ENCODE peak calls at places on chromosome 3, in seven cellular contexts. W, N, E, A, P, X and Y are unnamed samples. For H3K4me1, the result is how much of the 10 kb centered on the place peaks cover.

GRCh38 chr3:72034956-72035355 is 250.0 kb upstream of the PROK2 start:
- DNase-seq in W (no peak), P (no peak), A (no peak), E (no peak), N (no peak), X (no peak), Y (no peak)

GRCh38 chr3:12235691-12236090 is 53.2 kb upstream of the PPARG start:
- DNase-seq in E (no peak), N (no peak), P (no peak), X (no peak), A (no peak), W (no peak), Y (no peak)

GRCh38 chr3:102195198-102195948 is 239.4 kb upstream of the ZPLD1 start:
- DNase-seq in P (no peak), N (no peak), E (no peak), W (peak), X (peak), A (no peak), Y (peak)

GRCh38 chr3:32872487-32873382 is 54.9 kb downstream of the TRIM71 start:
- DNase-seq in E (no peak), W (no peak), P (no peak), X (peak), A (peak), N (no peak), Y (peak)

GRCh38 chr3:117238805-117239204 is 529.2 kb downstream of the TUSC7 start:
- DNase-seq in W (no peak), P (no peak), A (no peak), X (no peak), N (no peak), E (no peak), Y (no peak)

GRCh38 chr3:169145551-169145950 is 518.0 kb downstream of the MECOM start:
- DNase-seq in E (no peak), P (no peak), N (peak), X (no peak), W (no peak), A (no peak), Y (no peak)

GRCh38 chr3:149170672-149171071 is 41.2 kb downstream of the HPS3 start:
- DNase-seq in N (no peak), P (no peak), W (no peak), E (no peak), X (no peak), A (no peak), Y (no peak)

GRCh38 chr3:4898454-4899313 is 80.6 kb upstream of the BHLHE40 start:
- DNase-seq in E (no peak), X (no peak), W (no peak), P (no peak), A (no peak), N (no peak), Y (no peak)

GRCh38 chr3:29922990-29923746 is 642.3 kb downstream of the RBMS3 start:
- DNase-seq in X (no peak), A (no peak), P (no peak), W (peak), E (no peak), N (peak), Y (no peak)

GRCh38 chr3:193827039-193827669 is 234.1 kb downstream of the OPA1 start:
- DNase-seq in P (peak), X (no peak), E (no peak), A (no peak), W (no peak), N (no peak), Y (no peak)

GRCh38 chr3:193812791-193813505 is 219.9 kb downstream of the OPA1 start:
- DNase-seq in A (no peak), W (no peak), P (peak), X (no peak), E (no peak), N (no peak), Y (no peak)

GRCh38 chr3:12816521-12817340 is 20.3 kb downstream of the CAND2 start:
- DNase-seq in E (no peak), P (no peak), X (no peak), N (no peak), A (no peak), W (no peak), Y (no peak)

GRCh38 chr3:172522871-172523818 is at the start of gene TNFSF10:
- DNase-seq in X (peak), E (peak), N (peak), P (no peak), A (peak), W (no peak), Y (peak)

GRCh38 chr3:9687514-9687913 is 16.1 kb upstream of the CPNE9 start:
- DNase-seq in E (no peak), A (no peak), X (no peak), W (no peak), P (no peak), N (no peak), Y (no peak)

GRCh38 chr3:36792342-36792741 is 28.0 kb upstream of the DCLK3 start:
- DNase-seq in P (peak), E (no peak), A (no peak), N (peak), X (no peak), W (peak), Y (no peak)

GRCh38 chr3:160968731-160969130 is 136.4 kb downstream of the B3GALNT1 start:
- DNase-seq in E (no peak), A (no peak), W (no peak), P (no peak), N (no peak), X (no peak), Y (no peak)

GRCh38 chr3:183131186-183131585 is 31.3 kb downstream of the LAMP3 start:
- DNase-seq in W (no peak), P (no peak), X (no peak), N (no peak), E (no peak), A (no peak), Y (peak)

GRCh38 chr3:184332370-184333090 is 4.9 kb upstream of the FAM131A start:
- DNase-seq in E (no peak), P (no peak), A (no peak), N (peak), X (no peak), W (no peak), Y (no peak)

GRCh38 chr3:183579967-183580720 is 24.6 kb upstream of the KLHL6 start:
- DNase-seq in E (no peak), A (peak), X (peak), P (no peak), N (peak), W (no peak), Y (no peak)

GRCh38 chr3:13332740-13333139 is 87.4 kb downstream of the NUP210 start:
- DNase-seq in A (no peak), E (no peak), P (no peak), N (no peak), W (no peak), X (peak), Y (no peak)

GRCh38 chr3:181711325-181712135 is at the start of gene SOX2:
- DNase-seq in A (peak), P (peak), X (peak), N (peak), E (no peak), W (peak), Y (peak)

GRCh38 chr3:43691120-43692002 is 623 bp downstream of the ABHD5 start:
- DNase-seq in P (peak), N (peak), W (peak), A (peak), X (peak), E (peak), Y (peak)

GRCh38 chr3:48684480-48685143 is 1.1 kb downstream of the NCKIPSD start:
- DNase-seq in E (no peak), A (peak), P (no peak), W (no peak), X (no peak), N (no peak), Y (no peak)

GRCh38 chr3:159839561-159840379 is 148.9 kb upstream of the IL12A start:
- DNase-seq in W (no peak), P (no peak), E (no peak), N (no peak), A (no peak), X (no peak), Y (no peak)

GRCh38 chr3:29226709-29227108 is 54.2 kb upstream of the RBMS3 start:
- DNase-seq in E (no peak), W (no peak), X (no peak), A (no peak), N (peak), P (no peak), Y (no peak)

GRCh38 chr3:27360113-27361078 is 8.8 kb downstream of the NEK10 start:
- DNase-seq in P (no peak), W (peak), X (peak), N (peak), A (no peak), E (peak), Y (no peak)

GRCh38 chr3:185280572-185281365 is 26.9 kb upstream of the EHHADH start:
- DNase-seq in W (peak), X (no peak), E (no peak), A (no peak), P (peak), N (peak), Y (no peak)

GRCh38 chr3:99866167-99866810 is 48.6 kb downstream of the CMSS1 start:
- DNase-seq in A (no peak), N (no peak), X (no peak), W (no peak), P (no peak), E (no peak), Y (no peak)

GRCh38 chr3:62374375-62374876 is 1.1 kb upstream of the FEZF2 start:
- DNase-seq in X (no peak), N (no peak), A (no peak), W (no peak), P (no peak), E (no peak), Y (no peak)

GRCh38 chr3:14650193-14650592 is 1.4 kb upstream of the CCDC174 start:
- DNase-seq in E (no peak), P (no peak), W (no peak), A (no peak), N (no peak), X (no peak), Y (no peak)

GRCh38 chr3:126033051-126033745 is 50.7 kb downstream of the SLC41A3 start:
- DNase-seq in P (no peak), X (no peak), E (no peak), W (no peak), A (no peak), N (no peak), Y (no peak)

GRCh38 chr3:187368251-187368733 is at the start of gene RTP4:
- DNase-seq in E (no peak), W (no peak), P (no peak), N (peak), X (peak), A (peak), Y (no peak)

GRCh38 chr3:103048371-103048722 is 613.5 kb downstream of the ZPLD1 start:
- DNase-seq in P (peak), X (no peak), A (no peak), E (no peak), N (no peak), W (no peak), Y (no peak)

DNA sequence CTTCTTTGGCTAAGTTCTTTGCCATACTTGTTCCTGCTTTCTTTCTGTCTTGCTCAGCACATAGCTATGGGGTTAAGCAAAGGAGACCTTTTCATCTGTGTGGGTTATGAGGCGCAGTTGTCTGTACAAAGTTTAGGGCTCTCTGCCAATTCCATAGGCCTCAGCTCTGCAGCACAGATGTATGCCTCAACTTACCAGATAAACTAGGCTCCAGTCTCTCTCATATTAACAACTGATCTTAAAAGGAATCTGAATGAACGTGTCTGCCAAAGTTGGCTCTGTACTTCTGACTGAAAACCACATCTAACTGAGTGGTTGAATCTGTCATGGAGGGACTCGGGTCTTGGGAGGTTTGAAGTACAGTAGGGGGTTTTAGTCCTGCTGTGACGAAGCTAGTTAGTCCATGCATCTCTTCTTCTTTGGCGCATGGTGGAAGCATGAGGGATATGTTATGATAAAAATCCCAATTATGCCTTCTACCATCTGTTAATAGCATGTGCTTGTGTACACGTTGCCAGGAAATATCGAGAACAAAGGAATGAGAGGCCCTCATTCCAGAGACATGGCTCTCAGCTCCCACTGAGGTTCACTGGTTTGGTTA is 114.6 kb upstream of the TSC22D2 start:
- DNase-seq in N (no peak), W (no peak), A (no peak), P (no peak), X (no peak), E (no peak), Y (no peak)
- H3K27ac ChIP-seq in N (no peak), W (no peak), A (no peak), P (no peak), X (no peak), E (no peak), Y (no peak)

DNA sequence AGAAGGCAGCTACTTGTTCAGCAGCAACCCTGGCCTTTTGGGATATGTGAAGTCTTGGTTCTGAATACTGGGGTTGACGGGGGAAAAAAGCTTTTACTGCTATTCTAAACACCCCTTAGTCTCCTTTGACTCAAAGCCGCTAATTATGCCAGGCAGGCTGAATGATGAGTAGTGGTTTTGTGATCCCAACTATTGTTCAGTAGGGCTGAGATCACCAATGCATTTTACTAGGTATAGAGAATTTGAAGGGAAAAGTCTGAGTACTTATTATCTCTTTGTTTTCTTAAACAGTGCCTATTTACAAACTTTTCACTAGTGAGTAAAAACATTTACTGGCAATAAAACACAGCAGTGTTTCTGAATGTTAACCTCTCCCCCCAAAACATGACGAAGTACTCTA is 781.1 kb downstream of the ROBO1 start:
- DNase-seq in N (no peak), X (no peak), E (no peak), W (no peak), P (no peak), A (no peak), Y (no peak)
- H3K4me1 ChIP-seq in N (under half), X (under half), E (under half), W (under half), P (under half), A (under half), Y (under half)

DNA sequence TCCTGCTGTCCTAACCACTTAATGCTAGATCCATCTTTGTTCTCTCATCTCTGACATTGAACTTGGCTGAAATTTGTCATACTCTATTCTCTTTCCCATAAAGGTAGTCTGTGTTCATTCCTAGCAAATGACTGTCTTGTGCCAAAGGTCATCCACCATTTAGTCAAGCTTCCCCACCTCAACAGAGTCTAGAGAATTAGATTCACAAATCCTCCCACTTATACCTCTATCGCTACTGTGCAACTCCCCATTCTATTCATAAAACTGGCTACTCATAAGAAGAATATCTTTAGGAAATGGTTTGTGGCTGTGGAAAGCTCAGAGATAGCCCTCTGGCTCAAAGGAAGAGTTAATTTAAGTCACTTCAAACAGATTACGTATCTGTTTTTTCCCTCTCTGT is 59.7 kb upstream of the MBNL1 start:
- DNase-seq in E (no peak), A (no peak), N (no peak), X (no peak), W (no peak), P (no peak), Y (no peak)
- TF ChIP-seq CTCF in E (no peak), A (no peak), N (no peak), X (no peak), W (no peak), P (no peak), Y (no peak)

DNA sequence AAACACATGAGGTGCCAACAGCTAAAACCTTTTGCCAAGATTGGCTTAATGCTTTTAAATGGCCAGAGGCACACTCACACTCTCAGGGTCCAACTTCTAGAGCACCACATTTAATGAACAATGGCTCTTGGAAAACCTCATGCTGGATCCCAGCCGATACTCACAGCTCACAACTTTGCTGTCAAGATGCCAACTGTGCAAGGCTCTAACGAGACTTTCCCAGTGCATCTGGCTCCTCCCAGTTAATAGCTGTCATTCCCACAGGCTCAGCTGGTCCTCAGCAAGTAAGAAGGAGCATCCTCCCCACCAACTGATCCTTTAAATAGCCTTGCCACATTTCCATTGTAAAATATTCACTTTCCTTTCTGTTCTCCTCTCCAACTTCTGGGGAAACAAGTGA is 20.3 kb upstream of the FRMD4B start:
- DNase-seq in N (peak), A (no peak), X (no peak), W (no peak), P (no peak), E (no peak), Y (no peak)
- H3K27ac ChIP-seq in N (no peak), A (no peak), X (no peak), W (no peak), P (no peak), E (no peak), Y (no peak)

GRCh38 chr3:50269977-50270413 is 1.0 kb downstream of the SEMA3B start:
- DNase-seq in N (no peak), W (no peak), A (peak), P (no peak), E (no peak), X (no peak), Y (no peak)
- H3K4me1 ChIP-seq in N (under half), W (half or more), A (under half), P (under half), E (half or more), X (half or more), Y (under half)

DNA sequence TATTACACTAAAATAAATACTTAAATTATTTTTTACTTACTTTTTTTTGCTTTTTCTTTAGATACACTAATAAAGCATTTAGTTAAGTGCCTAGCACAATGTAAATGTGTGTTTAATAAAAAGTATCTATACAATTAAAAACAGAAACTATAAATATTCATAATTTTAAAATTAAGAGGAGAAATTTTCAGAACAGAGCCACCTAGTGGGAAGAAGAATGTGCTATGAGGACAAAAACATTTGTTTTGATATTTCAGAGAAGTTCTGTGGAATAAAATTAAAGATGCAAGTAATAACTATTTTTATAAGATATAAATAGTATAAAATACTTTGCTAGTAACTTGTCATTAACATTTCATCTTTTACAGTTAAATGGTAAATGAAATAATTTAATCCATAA is 33.6 kb upstream of the PLSCR5 start:
- DNase-seq in W (no peak), X (no peak), P (peak), N (peak), E (no peak), A (no peak), Y (no peak)
- TF ChIP-seq CTCF in W (peak), X (peak), P (peak), N (no peak), E (no peak), A (no peak), Y (no peak)